ENCODE peak calls at places on chromosomes 16 and 17, in four cellular contexts. U is CD4-positive, CD25-positive, alpha-beta regulatory T cell; M is fibroblast of lung; B is left ventricle myocardium inferior. I is an unnamed sample. For H3K4me1, the result is how much of the 10 kb centered on the place peaks cover.

GRCh38 chr16:2752850-2753522 is 548 bp downstream of the SRRM2 start:
- DNase-seq in M (peak), U (peak), B (peak), I (peak)

GRCh38 chr17:82722341-82723013 is 6.0 kb downstream of the FN3KRP start:
- DNase-seq in M (no peak), U (no peak), B (no peak), I (no peak)

GRCh38 chr17:42329025-42329976 is 41.0 kb downstream of the STAT5A start:
- DNase-seq in U (no peak), M (peak), B (no peak), I (no peak)

GRCh38 chr16:68116256-68116853 is 31.2 kb downstream of the NFATC3 start:
- DNase-seq in B (no peak), U (no peak), M (peak), I (peak)

GRCh38 chr17:63516910-63517824 is 6.0 kb upstream of the KCNH6 start:
- DNase-seq in M (no peak), B (no peak), U (no peak), I (no peak)

GRCh38 chr16:49557070-49557446 is 183.5 kb downstream of the C16orf78 start:
- DNase-seq in M (no peak), U (no peak), B (no peak), I (peak)

GRCh38 chr17:13346081-13346533 is 255.6 kb downstream of the HS3ST3A1 start:
- DNase-seq in M (peak), B (no peak), U (no peak), I (peak)

GRCh38 chr16:62755938-62756337 is 719.7 kb upstream of the CDH8 start:
- DNase-seq in U (no peak), B (no peak), M (no peak), I (no peak)

GRCh38 chr16:67773569-67774456 is 32.5 kb downstream of the RANBP10 start:
- DNase-seq in B (peak), U (no peak), M (peak), I (no peak)

GRCh38 chr17:80604007-80604728 is 59.5 kb downstream of the RPTOR start:
- DNase-seq in M (no peak), U (no peak), B (no peak), I (no peak)

GRCh38 chr16:5918553-5919127 is 821.0 kb upstream of the EEF2KMT start:
- DNase-seq in M (no peak), U (no peak), B (no peak), I (peak)

GRCh38 chr17:68777243-68777855 is 176.2 kb upstream of the FAM20A start:
- DNase-seq in M (peak), U (no peak), B (peak), I (peak)

GRCh38 chr17:855594-855993 is 73.4 kb downstream of the MRM3 start:
- DNase-seq in M (no peak), U (no peak), B (no peak), I (no peak)

GRCh38 chr17:8732406-8733065 is 12.1 kb downstream of the CCDC42 start:
- DNase-seq in B (no peak), M (no peak), U (no peak), I (no peak)

GRCh38 chr17:48990882-48991357 is 6.3 kb upstream of the IGF2BP1 start:
- DNase-seq in M (no peak), U (no peak), B (no peak), I (no peak)

GRCh38 chr16:19071811-19072777 is 4.7 kb downstream of the COQ7 start:
- DNase-seq in B (peak), U (peak), M (peak), I (peak)

GRCh38 chr16:67036323-67036741 is 7.4 kb downstream of the CBFB start:
- DNase-seq in U (no peak), M (no peak), B (no peak), I (no peak)

GRCh38 chr16:86085161-86085611 is 186.2 kb downstream of the IRF8 start:
- DNase-seq in U (no peak), M (no peak), B (no peak), I (no peak)

GRCh38 chr17:75889454-75889853 is 7.3 kb downstream of the TRIM65 start:
- DNase-seq in B (no peak), M (no peak), U (no peak), I (no peak)

GRCh38 chr16:20673882-20674683 is 23.4 kb downstream of the ACSM1 start:
- DNase-seq in U (no peak), M (no peak), B (no peak), I (no peak)

GRCh38 chr16:72172105-72173034 is at the start of gene PMFBP1:
- DNase-seq in M (peak), B (no peak), U (no peak), I (peak)

GRCh38 chr17:40097931-40098845 is 2.2 kb downstream of the NR1D1 start:
- DNase-seq in M (peak), U (no peak), B (peak), I (peak)

GRCh38 chr16:66606000-66606751 is 1.7 kb downstream of the CMTM3 start:
- DNase-seq in M (no peak), B (no peak), U (no peak), I (no peak)

GRCh38 chr16:2745961-2746360 is 6.5 kb upstream of the SRRM2 start:
- DNase-seq in M (no peak), B (no peak), U (no peak), I (no peak)

GRCh38 chr17:55177159-55177913 is 87.4 kb upstream of the HLF start:
- DNase-seq in M (no peak), B (no peak), U (no peak), I (no peak)

GRCh38 chr17:82424001-82424862 is 5.8 kb upstream of the OGFOD3 start:
- DNase-seq in B (no peak), M (peak), U (peak), I (no peak)

GRCh38 chr16:52453661-52454060 is 93.3 kb downstream of the TOX3 start:
- DNase-seq in U (no peak), B (no peak), M (no peak), I (peak)

GRCh38 chr17:40936976-40937375 is 470 bp downstream of the KRT23 start:
- DNase-seq in B (no peak), M (no peak), U (no peak), I (peak)

GRCh38 chr16:59988591-59988990 is 1254.5 kb upstream of the GOT2 start:
- DNase-seq in M (no peak), B (no peak), U (no peak), I (no peak)

GRCh38 chr16:64121473-64121872 is 1000.4 kb downstream of the CDH11 start:
- DNase-seq in M (peak), U (no peak), B (no peak), I (no peak)

GRCh38 chr16:12439443-12440232 is 364.0 kb downstream of the CPPED1 start:
- DNase-seq in U (no peak), B (peak), M (no peak), I (no peak)

DNA sequence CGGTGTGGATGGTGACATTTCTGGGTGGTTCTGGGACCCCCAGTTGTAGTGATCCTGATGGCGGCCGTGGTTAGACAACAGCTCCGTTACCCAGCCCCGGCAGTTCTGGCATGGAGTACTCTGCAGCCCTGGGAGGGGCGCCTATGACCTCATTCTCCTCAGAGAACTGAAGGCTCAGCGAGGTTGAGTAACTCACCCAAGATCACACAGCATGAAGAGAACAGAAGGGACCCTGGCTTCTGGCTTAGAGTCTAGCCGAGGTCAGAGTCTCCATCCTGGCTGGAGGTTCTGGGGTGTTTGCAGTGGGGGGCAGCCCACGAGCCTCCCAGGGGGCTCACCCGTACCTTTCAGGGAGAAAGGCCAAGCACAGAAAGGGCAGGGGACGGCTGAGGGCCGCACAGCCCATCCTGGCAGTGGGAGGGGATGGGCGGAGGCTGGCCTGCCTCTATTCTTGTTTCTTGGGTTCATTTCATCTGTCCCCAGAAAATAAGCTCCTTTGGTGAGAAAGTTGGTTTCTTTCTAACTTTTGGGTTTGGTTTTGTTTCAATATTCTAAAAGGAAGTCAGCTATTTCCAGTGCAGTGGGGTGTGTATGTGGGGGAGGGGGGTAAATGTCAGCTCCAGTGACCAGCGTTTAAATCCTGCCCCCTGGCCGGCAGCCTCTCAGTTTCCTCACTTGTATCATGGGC is 13.2 kb downstream of the ZFPM1 start:
- DNase-seq in M (no peak), U (no peak), B (no peak), I (no peak)
- H3K4me1 ChIP-seq in M (under half), U (half or more), B (under half), I (under half)

DNA sequence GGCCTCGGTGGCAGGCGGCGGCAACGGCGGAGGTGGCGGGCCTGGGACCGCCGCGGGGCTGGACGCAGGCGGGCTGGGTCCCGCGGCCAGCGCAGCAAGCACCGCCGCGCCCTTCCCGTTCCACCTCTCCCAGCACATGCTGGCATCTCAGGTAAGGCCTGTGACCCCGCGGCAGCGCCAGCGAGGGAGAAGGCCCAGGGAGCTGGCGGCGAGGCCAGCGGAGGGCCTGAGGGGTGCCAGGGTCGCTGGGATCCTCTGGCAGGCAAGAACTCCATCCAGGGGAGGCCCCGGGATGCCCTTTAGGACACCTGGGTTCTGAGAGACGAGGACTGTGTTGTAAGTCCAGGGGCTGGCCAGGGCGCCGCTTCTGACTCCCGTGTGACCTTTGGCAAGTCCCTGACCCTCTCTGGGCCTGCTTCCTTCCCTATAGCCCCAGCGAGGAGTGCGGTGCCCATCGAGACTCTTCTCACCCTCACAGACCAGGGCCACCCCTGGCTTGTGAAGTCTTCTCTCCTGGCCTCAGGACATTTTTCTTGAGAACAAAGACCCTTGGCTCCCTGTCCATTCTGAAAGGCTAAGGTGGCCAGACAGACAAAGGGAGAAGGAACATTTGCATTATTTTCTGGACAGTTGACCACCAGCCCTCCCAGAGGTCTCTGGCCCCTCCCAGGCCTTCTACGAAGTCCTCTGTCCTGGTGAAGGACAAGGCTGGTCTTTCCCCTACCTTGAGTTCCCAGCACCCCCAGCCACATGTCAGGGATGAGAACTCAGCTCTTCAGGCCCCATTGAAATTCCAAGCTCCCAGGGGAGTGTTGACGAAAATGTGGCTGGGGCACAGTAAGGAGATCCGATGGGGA is 6.3 kb downstream of the TBX2 start:
- DNase-seq in M (peak), U (no peak), B (peak), I (no peak)
- H3K4me1 ChIP-seq in M (under half), U (half or more), B (half or more), I (under half)

GRCh38 chr16:75320435-75320834 is 69.0 kb upstream of the BCAR1 start:
- DNase-seq in U (no peak), B (no peak), M (no peak), I (no peak)
- H3K4me1 ChIP-seq in U (under half), B (under half), M (under half), I (under half)

GRCh38 chr17:45110676-45111611 is 21.4 kb downstream of the PLCD3 start:
- DNase-seq in M (no peak), B (peak), U (no peak), I (no peak)
- H3K4me1 ChIP-seq in M (under half), B (half or more), U (under half), I (under half)

DNA sequence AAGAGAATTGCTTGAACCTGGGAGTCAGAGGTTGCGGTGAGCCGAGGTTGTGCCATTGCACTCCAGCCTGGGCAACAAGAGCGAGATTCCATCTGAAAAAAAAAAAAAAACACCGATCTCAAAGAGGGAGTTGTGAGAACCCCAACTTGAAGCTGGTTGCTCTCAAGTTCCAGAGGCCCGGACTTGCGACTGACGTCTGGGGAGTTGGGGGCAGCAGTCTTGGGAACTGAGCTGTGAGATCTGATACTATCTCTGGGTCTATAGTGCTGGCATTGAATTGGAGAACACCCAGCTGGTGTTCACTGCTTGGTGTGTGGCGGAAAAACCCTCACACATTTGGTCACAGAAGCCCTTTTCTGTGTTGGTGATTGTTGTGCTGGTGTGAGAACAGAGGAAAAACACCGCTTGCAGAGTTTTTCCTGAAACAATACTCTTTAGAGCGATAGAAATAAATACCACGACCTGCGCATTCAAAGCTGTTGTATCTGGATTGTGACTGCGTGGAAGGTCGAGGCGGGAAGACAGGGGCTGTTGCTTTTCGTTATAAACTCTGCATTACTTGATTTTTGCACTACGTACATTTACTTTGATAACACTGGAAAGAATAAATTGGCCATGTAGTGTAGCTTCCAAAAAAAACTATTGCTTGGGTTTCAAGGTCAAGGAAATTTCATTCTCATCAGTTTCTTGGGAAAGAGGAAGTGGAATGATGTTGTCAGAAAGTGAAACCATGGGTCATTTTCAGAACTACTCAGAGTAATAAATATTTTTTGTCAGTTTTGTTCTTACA is 8.8 kb downstream of the SCIMP start:
- DNase-seq in U (no peak), B (no peak), M (no peak), I (no peak)
- H3K4me1 ChIP-seq in U (under half), B (under half), M (under half), I (under half)

GRCh38 chr16:88476817-88477397 is 23.8 kb downstream of the ZFPM1 start:
- DNase-seq in B (no peak), M (no peak), U (no peak), I (no peak)
- H3K4me1 ChIP-seq in B (under half), M (under half), U (under half), I (under half)

GRCh38 chr16:47612711-47613110 is 151.6 kb downstream of the PHKB start:
- DNase-seq in B (no peak), M (peak), U (no peak), I (no peak)
- H3K4me1 ChIP-seq in B (under half), M (under half), U (under half), I (under half)